ENCODE peak calls at places on chromosomes 4 and X, in four cellular contexts. N, I, Z and C are unnamed samples.

GRCh38 chrX:3815896-3816664 is 102.6 kb upstream of the PRKX start:
- DNase-seq in N (peak), I (peak), Z (peak), C (peak)

GRCh38 chrX:155068165-155068564 is 2.8 kb downstream of the CMC4 start:
- DNase-seq in N (peak), I (no peak), Z (peak), C (no peak)

GRCh38 chr4:84499065-84499982 is at the start of gene NKX6-1:
- DNase-seq in N (peak), I (no peak), Z (peak), C (no peak)

GRCh38 chr4:121696140-121696640 is 590 bp downstream of the ANXA5 start:
- DNase-seq in N (peak), I (no peak), Z (peak), C (peak)

GRCh38 chr4:3708103-3708510 is 58.1 kb upstream of the ADRA2C start:
- DNase-seq in N (no peak), I (no peak), Z (no peak), C (no peak)

GRCh38 chr4:87310691-87311335 is 11.9 kb downstream of the HSD17B13 start:
- DNase-seq in N (no peak), I (no peak), Z (no peak), C (no peak)

GRCh38 chr4:1345905-1346780 is 865 bp upstream of the UVSSA start:
- DNase-seq in N (peak), I (no peak), Z (peak), C (peak)

GRCh38 chr4:167032876-167033275 is 201.4 kb downstream of the SPOCK3 start:
- DNase-seq in N (peak), I (no peak), Z (peak), C (no peak)

GRCh38 chr4:153221783-153222161 is 17.5 kb downstream of the TRIM2 start:
- DNase-seq in N (no peak), I (no peak), Z (no peak), C (no peak)
- H3K9ac ChIP-seq in N (peak), I (no peak), Z (peak), C (peak)

GRCh38 chr4:107349732-107350131 is 313.6 kb upstream of the DKK2 start:
- DNase-seq in N (no peak), I (no peak), Z (no peak), C (no peak)

GRCh38 chr4:107348188-107348872 is 312.2 kb upstream of the DKK2 start:
- DNase-seq in N (no peak), I (no peak), Z (no peak), C (no peak)

GRCh38 chr4:107351196-107351595 is 315.1 kb upstream of the DKK2 start:
- DNase-seq in N (no peak), I (no peak), Z (no peak), C (no peak)

GRCh38 chr4:107349266-107349665 is 313.2 kb upstream of the DKK2 start:
- DNase-seq in N (no peak), I (no peak), Z (no peak), C (no peak)
- H3K4me2 ChIP-seq in N (no peak), I (no peak), Z (no peak), C (no peak)

GRCh38 chrX:57822398-57822797 is 87.9 kb downstream of the ZXDA start:
- DNase-seq in N (no peak), I (no peak), Z (no peak), C (no peak)

GRCh38 chrX:57817302-57817701 is 93.0 kb downstream of the ZXDA start:
- DNase-seq in N (no peak), I (no peak), Z (no peak), C (peak)

DNA sequence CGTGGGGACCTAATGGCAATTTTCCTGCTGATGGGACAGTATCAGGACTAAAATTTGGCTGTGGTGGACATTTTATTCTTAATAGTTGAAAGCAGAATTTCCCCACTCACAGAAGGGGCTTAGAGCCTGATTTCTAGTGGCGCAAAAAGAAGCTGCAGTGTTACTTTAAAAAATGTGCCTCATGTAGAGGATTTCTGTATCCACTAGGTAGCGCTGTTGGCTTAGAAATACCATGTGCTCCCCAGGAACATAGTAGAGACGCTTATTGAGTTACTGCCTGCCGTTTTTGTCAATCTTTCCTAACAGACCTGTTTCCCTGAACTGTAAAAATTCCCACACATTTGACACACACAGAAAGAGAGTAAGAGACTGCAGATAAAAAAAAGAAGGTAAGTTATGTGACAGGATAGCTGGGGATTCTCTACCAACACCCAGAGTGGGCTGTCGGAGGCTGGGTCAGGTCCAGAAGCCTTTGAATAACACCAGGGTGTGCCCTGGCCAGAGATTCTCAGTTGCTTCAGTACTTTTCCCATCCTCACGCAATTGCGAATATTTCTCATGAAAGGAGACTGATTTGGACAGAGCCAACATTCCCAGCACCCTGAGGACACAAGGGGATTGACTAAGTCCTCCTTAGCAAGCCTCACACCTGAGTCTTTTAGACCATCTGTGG is 88.4 kb downstream of the ZXDA start:
- DNase-seq in N (peak), I (peak), Z (peak), C (peak)
- TF ChIP-seq CTCF in N (peak), I (peak), Z (peak), C (peak)

GRCh38 chrX:136452614-136453013 is 35.1 kb upstream of the BRS3 start:
- DNase-seq in N (no peak), I (no peak), Z (no peak), C (no peak)

GRCh38 chrX:136456133-136456532 is 31.6 kb upstream of the BRS3 start:
- DNase-seq in N (no peak), I (no peak), Z (no peak), C (no peak)

GRCh38 chrX:136450050-136450830 is 37.5 kb upstream of the BRS3 start:
- DNase-seq in N (no peak), I (no peak), Z (peak), C (no peak)

GRCh38 chrX:136453114-136453513 is 34.6 kb upstream of the BRS3 start:
- DNase-seq in N (no peak), I (no peak), Z (no peak), C (no peak)

DNA sequence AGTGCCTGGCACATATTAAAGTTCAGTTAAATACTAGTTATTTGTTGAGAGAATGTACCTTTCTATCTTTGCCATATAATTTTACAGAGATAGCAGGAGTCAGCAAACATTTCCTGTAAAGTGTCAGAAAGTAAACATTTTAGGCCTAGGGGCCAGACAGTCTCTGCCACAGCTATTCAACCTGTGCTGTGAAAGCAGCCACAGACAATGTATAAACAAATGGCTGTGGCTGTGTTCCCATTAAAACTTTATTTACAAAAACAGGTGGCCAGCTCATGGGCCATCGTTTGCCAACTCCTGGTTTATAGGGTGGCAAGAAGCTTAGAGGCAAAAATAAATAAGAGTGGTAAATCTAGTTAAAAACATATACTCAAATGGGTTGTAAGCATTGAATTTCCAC is 34.0 kb upstream of the BRS3 start:
- DNase-seq in N (no peak), I (no peak), Z (no peak), C (no peak)
- H3K9ac ChIP-seq in N (no peak), I (no peak), Z (no peak), C (no peak)